ENCODE peak calls at places on chromosomes 12 and 14, in six cellular contexts. E, V, W, D, H and I are unnamed samples.

GRCh38 chr14:68198713-68199464 is 379.3 kb downstream of the RAD51B start:
- DNase-seq in E (no peak), V (no peak), W (no peak), D (no peak), H (peak; percentile 51), I (no peak)

GRCh38 chr12:53532524-53533445 is 25.5 kb upstream of the NPFF start:
- DNase-seq in E (no peak), V (no peak), W (no peak), D (no peak), H (no peak), I (no peak)

GRCh38 chr14:67773844-67774377 is 42.5 kb downstream of the ZFYVE26 start:
- DNase-seq in E (no peak), V (no peak), W (no peak), D (no peak), H (no peak), I (no peak)

GRCh38 chr14:74412753-74413152 is 13.3 kb downstream of the SYNDIG1L start:
- DNase-seq in E (no peak), V (no peak), W (no peak), D (no peak), H (no peak), I (no peak)

GRCh38 chr12:91361864-91362263 is 179.2 kb upstream of the DCN start:
- DNase-seq in E (no peak), V (peak; percentile 15), W (no peak), D (peak; percentile 63), H (peak; percentile 56), I (peak; percentile 55)

GRCh38 chr14:103336191-103336590 is 2.2 kb downstream of the EIF5 start:
- DNase-seq in E (no peak), V (no peak), W (no peak), D (no peak), H (no peak), I (no peak)

GRCh38 chr12:52119398-52120254 is 40.1 kb downstream of the SMIM41 start:
- DNase-seq in E (no peak), V (peak; percentile 64), W (no peak), D (peak; percentile 81), H (peak; percentile 59), I (peak; percentile 22)

GRCh38 chr14:77565289-77566081 is 51.0 kb downstream of the SPTLC2 start:
- DNase-seq in E (no peak), V (no peak), W (no peak), D (no peak), H (no peak), I (no peak)

GRCh38 chr12:57085999-57086950 is 2.6 kb upstream of the NAB2 start:
- DNase-seq in E (peak; percentile 83), V (peak; percentile 75), W (peak; percentile 74), D (peak; percentile 82), H (no peak), I (peak; percentile 26)

GRCh38 chr12:47318963-47319362 is 239.2 kb upstream of the AMIGO2 start:
- DNase-seq in E (no peak), V (no peak), W (no peak), D (no peak), H (no peak), I (no peak)

GRCh38 chr14:95046711-95047681 is 110.3 kb downstream of the DICER1 start:
- DNase-seq in E (no peak), V (no peak), W (no peak), D (no peak), H (no peak), I (no peak)

GRCh38 chr12:4217091-4217490 is 56.5 kb upstream of the CCND2 start:
- DNase-seq in E (no peak), V (no peak), W (no peak), D (no peak), H (no peak), I (no peak)

GRCh38 chr12:130669797-130670196 is 46.3 kb downstream of the RIMBP2 start:
- DNase-seq in E (no peak), V (no peak), W (no peak), D (no peak), H (no peak), I (no peak)

GRCh38 chr14:59474172-59474571 is 9.0 kb upstream of the GPR135 start:
- DNase-seq in E (no peak), V (no peak), W (no peak), D (no peak), H (no peak), I (no peak)

GRCh38 chr12:106582264-106582591 is 576 bp upstream of the RFX4 start:
- DNase-seq in E (no peak), V (peak; percentile 33), W (no peak), D (no peak), H (no peak), I (no peak)

GRCh38 chr14:60430276-60430675 is 55.6 kb downstream of the C14orf39 start:
- DNase-seq in E (no peak), V (no peak), W (no peak), D (no peak), H (no peak), I (no peak)

GRCh38 chr14:36238666-36239363 is 62.3 kb upstream of the PTCSC3 start:
- DNase-seq in E (no peak), V (no peak), W (no peak), D (no peak), H (no peak), I (no peak)

GRCh38 chr12:108768591-108769500 is 37.5 kb upstream of the CORO1C start:
- DNase-seq in E (no peak), V (peak; percentile 21), W (peak; percentile 71), D (peak; percentile 43), H (peak; percentile 75), I (no peak)

GRCh38 chr14:71586131-71586893 is 345.9 kb upstream of the RGS6 start:
- DNase-seq in E (peak; percentile 25), V (peak; percentile 60), W (peak; percentile 27), D (peak; percentile 64), H (no peak), I (no peak)

GRCh38 chr12:54385251-54385914 is 850 bp upstream of the ZNF385A start:
- DNase-seq in E (no peak), V (no peak), W (no peak), D (no peak), H (no peak), I (no peak)

GRCh38 chr12:4762773-4763172 is 42.6 kb downstream of the GALNT8 start:
- DNase-seq in E (no peak), V (no peak), W (no peak), D (no peak), H (no peak), I (no peak)

GRCh38 chr14:59463773-59464650 is 1.2 kb downstream of the GPR135 start:
- DNase-seq in E (peak; percentile 32), V (no peak), W (no peak), D (no peak), H (peak; percentile 9), I (no peak)

GRCh38 chr14:68526420-68527105 is 266.3 kb downstream of the ZFP36L1 start:
- DNase-seq in E (no peak), V (no peak), W (no peak), D (no peak), H (no peak), I (no peak)

GRCh38 chr14:62988967-62989366 is 56.3 kb downstream of the KCNH5 start:
- DNase-seq in E (no peak), V (no peak), W (no peak), D (no peak), H (no peak), I (no peak)

GRCh38 chr12:64389154-64389553 is 1.4 kb downstream of the C12orf56 start:
- DNase-seq in E (no peak), V (no peak), W (no peak), D (no peak), H (no peak), I (no peak)

GRCh38 chr12:121328620-121329019 is 23.6 kb downstream of the ANAPC5 start:
- DNase-seq in E (no peak), V (no peak), W (no peak), D (no peak), H (no peak), I (no peak)
- H3K36me3 ChIP-seq in E (no peaks in the 10 kb centered on the region), V (peaks cover 35% of the 10 kb centered on the region), W (peaks cover 97% of the 10 kb centered on the region), D (peaks cover 58% of the 10 kb centered on the region), H (peaks cover 15% of the 10 kb centered on the region), I (peaks cover 92% of the 10 kb centered on the region)

GRCh38 chr12:102916252-102917025 is 605 bp downstream of the PAH start:
- DNase-seq in E (no peak), V (no peak), W (no peak), D (no peak), H (no peak), I (no peak)
- H3K4me1 ChIP-seq in E (no peaks in the 10 kb centered on the region), V (no peaks in the 10 kb centered on the region), W (no peaks in the 10 kb centered on the region), D (no peaks in the 10 kb centered on the region), H (no peaks in the 10 kb centered on the region), I (no peaks in the 10 kb centered on the region)

DNA sequence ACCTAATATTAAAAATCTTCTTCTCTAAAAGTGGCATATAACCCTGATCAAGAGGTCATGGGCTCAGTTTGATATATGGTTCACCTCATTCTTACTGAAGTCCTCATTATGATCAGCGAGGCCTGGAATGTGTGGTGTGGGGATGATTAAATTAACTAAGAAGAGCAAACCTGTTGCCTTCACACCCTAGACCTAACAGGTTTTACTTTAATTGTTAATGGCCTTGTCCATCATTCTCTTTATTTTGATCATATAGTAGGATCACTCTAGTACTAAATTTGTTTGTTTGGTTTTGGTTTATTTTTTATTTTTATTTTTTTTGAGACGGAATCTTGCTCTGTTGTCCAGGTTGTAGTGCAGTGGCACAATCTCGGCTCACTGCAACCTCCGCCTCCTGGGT is 43.5 kb downstream of the VEZT start:
- DNase-seq in E (no peak), V (no peak), W (no peak), D (no peak), H (no peak), I (no peak)
- H3K27me3 ChIP-seq in E (no peaks in the 10 kb centered on the region), V (no peaks in the 10 kb centered on the region), W (no peaks in the 10 kb centered on the region), D (no peaks in the 10 kb centered on the region), H (no peaks in the 10 kb centered on the region), I (no peaks in the 10 kb centered on the region)

DNA sequence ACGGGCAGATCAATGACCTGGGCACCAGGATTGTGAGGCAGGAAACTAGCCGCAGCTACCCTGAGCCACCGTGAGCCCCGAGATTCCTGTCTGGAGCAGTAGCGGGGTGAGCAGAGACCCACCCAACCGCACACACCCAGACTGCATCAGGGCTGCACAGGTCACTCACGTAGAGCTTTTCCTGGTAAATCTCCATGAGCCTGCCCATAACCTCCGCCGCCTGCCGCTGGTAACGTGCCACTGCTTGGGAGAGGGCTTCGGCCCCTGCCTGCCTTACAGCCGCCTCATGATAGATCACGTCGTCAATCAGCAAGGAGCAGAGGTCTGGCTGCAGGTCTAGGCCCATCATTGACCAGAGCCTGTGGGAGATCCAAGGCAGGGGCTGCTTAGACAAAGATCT is 38.5 kb upstream of the RAB35 start:
- DNase-seq in E (no peak), V (no peak), W (no peak), D (no peak), H (no peak), I (no peak)
- H3K36me3 ChIP-seq in E (no peaks in the 10 kb centered on the region), V (peaks cover 70% of the 10 kb centered on the region), W (peaks cover 86% of the 10 kb centered on the region), D (peaks cover 63% of the 10 kb centered on the region), H (peaks cover 35% of the 10 kb centered on the region), I (peaks cover 90% of the 10 kb centered on the region)

DNA sequence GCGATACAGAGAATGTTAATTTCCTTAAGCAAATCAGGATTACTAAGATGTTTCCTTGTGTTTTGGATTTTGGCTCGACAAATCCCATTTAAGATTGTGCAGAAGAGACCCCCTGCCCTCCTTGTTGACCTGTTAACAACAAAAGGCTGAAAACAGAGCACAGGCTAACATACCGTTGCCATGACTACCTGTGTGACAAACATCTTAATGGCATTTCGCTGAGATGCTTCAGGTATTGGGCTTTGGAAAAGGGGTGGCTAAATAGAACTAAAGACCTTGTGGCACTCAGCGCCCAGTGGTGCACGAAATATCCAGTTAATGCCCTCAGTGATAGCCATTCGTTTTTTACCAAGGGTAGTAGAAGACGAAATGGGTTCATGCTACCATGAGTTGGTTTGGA is 1532.2 kb upstream of the TMEM132C start:
- DNase-seq in E (no peak), V (peak; percentile 57), W (no peak), D (no peak), H (no peak), I (no peak)
- H3K4me1 ChIP-seq in E (no peaks in the 10 kb centered on the region), V (no peaks in the 10 kb centered on the region), W (no peaks in the 10 kb centered on the region), D (no peaks in the 10 kb centered on the region), H (no peaks in the 10 kb centered on the region), I (no peaks in the 10 kb centered on the region)

GRCh38 chr12:50052544-50052943 is 4.9 kb upstream of the ASIC1 start:
- DNase-seq in E (no peak), V (no peak), W (no peak), D (no peak), H (no peak), I (no peak)
- H3K27me3 ChIP-seq in E (no peaks in the 10 kb centered on the region), V (no peaks in the 10 kb centered on the region), W (no peaks in the 10 kb centered on the region), D (peaks cover 19% of the 10 kb centered on the region), H (peaks cover 5% of the 10 kb centered on the region), I (peaks cover 31% of the 10 kb centered on the region)